ENCODE peak calls at places on chromosomes 11 and 22, in six cellular contexts. M, N, P, I, G and T are unnamed samples.

GRCh38 chr11:66988238-66988637 is 13.1 kb downstream of the C11orf86 start:
- ATAC-seq in M (no peak), N (no peak), P (no peak), I (no peak), G (no peak), T (no peak)

GRCh38 chr11:18775492-18776292 is 15.9 kb downstream of the PTPN5 start:
- ATAC-seq in M (peak), N (peak), P (no peak), I (peak), G (peak), T (peak)

GRCh38 chr11:76599041-76600013 is 71.2 kb downstream of the LRRC32 start:
- ATAC-seq in M (peak), N (no peak), P (no peak), I (no peak), G (no peak), T (no peak)

GRCh38 chr22:50229370-50229769 is 15.5 kb downstream of the TUBGCP6 start:
- ATAC-seq in M (no peak), N (no peak), P (no peak), I (no peak), G (no peak), T (no peak)

GRCh38 chr11:64477675-64478074 is 113.3 kb upstream of the SLC22A12 start:
- ATAC-seq in M (peak), N (no peak), P (no peak), I (no peak), G (no peak), T (no peak)

GRCh38 chr22:24070553-24070952 is 59.4 kb downstream of the CABIN1 start:
- ATAC-seq in M (no peak), N (no peak), P (no peak), I (no peak), G (no peak), T (no peak)

GRCh38 chr11:116432301-116432700 is 340.5 kb downstream of the BUD13 start:
- ATAC-seq in M (no peak), N (no peak), P (no peak), I (no peak), G (no peak), T (no peak)

GRCh38 chr11:104645276-104646018 is 252.8 kb downstream of the CASP12 start:
- ATAC-seq in M (no peak), N (peak), P (no peak), I (no peak), G (no peak), T (no peak)

GRCh38 chr11:94315664-94316063 is 11.3 kb downstream of the IZUMO1R start:
- ATAC-seq in M (no peak), N (no peak), P (no peak), I (peak), G (no peak), T (no peak)

GRCh38 chr11:64745219-64745522 is 1.2 kb upstream of the RASGRP2 start:
- ATAC-seq in M (no peak), N (peak), P (no peak), I (no peak), G (peak), T (peak)

GRCh38 chr11:118488480-118489109 is 38.7 kb upstream of the TTC36 start:
- ATAC-seq in M (peak), N (peak), P (peak), I (peak), G (peak), T (no peak)

GRCh38 chr11:74641905-74642304 is 49.5 kb downstream of the POLD3 start:
- ATAC-seq in M (no peak), N (no peak), P (no peak), I (no peak), G (no peak), T (no peak)

GRCh38 chr11:123100378-123101085 is 38.6 kb upstream of the HSPA8 start:
- ATAC-seq in M (peak), N (peak), P (no peak), I (no peak), G (no peak), T (no peak)

GRCh38 chr22:26461188-26461810 is 22.3 kb downstream of the HPS4 start:
- ATAC-seq in M (peak), N (peak), P (peak), I (peak), G (no peak), T (no peak)

GRCh38 chr11:113134605-113135004 is 173.4 kb downstream of the NCAM1 start:
- ATAC-seq in M (no peak), N (no peak), P (no peak), I (no peak), G (no peak), T (no peak)

GRCh38 chr22:33400061-33400840 is 342.1 kb upstream of the SYN3 start:
- ATAC-seq in M (no peak), N (no peak), P (no peak), I (no peak), G (no peak), T (no peak)

GRCh38 chr11:73201249-73201648 is 16.8 kb upstream of the P2RY2 start:
- ATAC-seq in M (peak), N (no peak), P (peak), I (no peak), G (no peak), T (no peak)